ENCODE peak calls at places on chromosomes 5 and 9, in four cellular contexts. J is K562, T is H1, B is HepG2. C is an unnamed sample.
A peak's percentile ranks its signal among the peaks of the same experiment; 100 is the strongest.

GRCh38 chr9:128203024-128203841 is at the start of gene DNM1:
- DNase-seq in J (peak; percentile 91), T (peak; percentile 82), B (no peak), C (peak; percentile 62)

GRCh38 chr9:114288233-114289051 is 34.5 kb upstream of the ORM1 start:
- DNase-seq in J (no peak), T (peak; percentile 59), B (no peak), C (peak; percentile 56)

GRCh38 chr5:173926359-173926758 is 38.2 kb downstream of the CPEB4 start:
- DNase-seq in J (no peak), T (no peak), B (no peak), C (no peak)

GRCh38 chr5:176837707-176838115 is 27.4 kb downstream of the UNC5A start:
- DNase-seq in J (peak; percentile 91), T (peak; percentile 95), B (peak; percentile 78), C (peak; percentile 83)

GRCh38 chr5:116522737-116523136 is 51.9 kb downstream of the SEMA6A start:
- DNase-seq in J (no peak), T (no peak), B (no peak), C (no peak)

GRCh38 chr5:75337366-75338021 is 474 bp downstream of the HMGCR start:
- DNase-seq in J (peak; percentile 48), T (no peak), B (no peak), C (no peak)

GRCh38 chr9:72633966-72634365 is 112.6 kb downstream of the TMC1 start:
- DNase-seq in J (no peak), T (no peak), B (no peak), C (no peak)

GRCh38 chr5:125348221-125348692 is 601.8 kb upstream of the ZNF608 start:
- DNase-seq in J (no peak), T (no peak), B (no peak), C (no peak)

GRCh38 chr9:75152416-75152815 is 64.1 kb downstream of the OSTF1 start:
- DNase-seq in J (no peak), T (no peak), B (no peak), C (no peak)

GRCh38 chr5:77698920-77699319 is 60.4 kb upstream of the OTP start:
- DNase-seq in J (no peak), T (no peak), B (no peak), C (no peak)

GRCh38 chr5:85484982-85485574 is 1100.4 kb upstream of the EDIL3 start:
- DNase-seq in J (peak; percentile 1), T (no peak), B (no peak), C (no peak)

GRCh38 chr5:14701556-14701955 is 37.0 kb downstream of the OTULIN start:
- DNase-seq in J (no peak), T (no peak), B (no peak), C (no peak)

GRCh38 chr5:150295172-150295611 is 5.6 kb upstream of the CAMK2A start:
- DNase-seq in J (no peak), T (no peak), B (peak; percentile 60), C (no peak)

GRCh38 chr5:155661859-155662258 is 648.3 kb downstream of the KIF4B start:
- DNase-seq in J (no peak), T (no peak), B (no peak), C (no peak)

GRCh38 chr5:59793000-59793399 is 100.5 kb downstream of the PDE4D start:
- DNase-seq in J (no peak), T (no peak), B (peak; percentile 10), C (peak; percentile 87)

GRCh38 chr9:34686231-34686630 is 4.8 kb downstream of the CCL19 start:
- DNase-seq in J (no peak), T (no peak), B (no peak), C (no peak)

GRCh38 chr5:27797220-27797619 is 758.8 kb upstream of the CDH9 start:
- DNase-seq in J (no peak), T (no peak), B (no peak), C (no peak)

GRCh38 chr9:106954974-106955850 is 92.2 kb downstream of the ZNF462 start:
- DNase-seq in J (no peak), T (no peak), B (no peak), C (no peak)

GRCh38 chr5:78647838-78648358 is 674 bp downstream of the LHFPL2 start:
- DNase-seq in J (no peak), T (no peak), B (no peak), C (peak; percentile 19)

GRCh38 chr9:94538908-94539307 is 16.0 kb upstream of the PCAT7 start:
- DNase-seq in J (no peak), T (no peak), B (no peak), C (no peak)

GRCh38 chr5:109029847-109030246 is 282.1 kb downstream of the FER start:
- DNase-seq in J (no peak), T (no peak), B (no peak), C (no peak)

GRCh38 chr5:96661101-96661840 is 905 bp upstream of the CAST start:
- DNase-seq in J (no peak), T (no peak), B (no peak), C (peak; percentile 56)

GRCh38 chr5:88214655-88215054 is 54.0 kb downstream of the TMEM161B start:
- DNase-seq in J (no peak), T (no peak), B (no peak), C (no peak)

GRCh38 chr9:73773896-73774295 is 622.2 kb downstream of the ANXA1 start:
- DNase-seq in J (no peak), T (no peak), B (no peak), C (no peak)

DNA sequence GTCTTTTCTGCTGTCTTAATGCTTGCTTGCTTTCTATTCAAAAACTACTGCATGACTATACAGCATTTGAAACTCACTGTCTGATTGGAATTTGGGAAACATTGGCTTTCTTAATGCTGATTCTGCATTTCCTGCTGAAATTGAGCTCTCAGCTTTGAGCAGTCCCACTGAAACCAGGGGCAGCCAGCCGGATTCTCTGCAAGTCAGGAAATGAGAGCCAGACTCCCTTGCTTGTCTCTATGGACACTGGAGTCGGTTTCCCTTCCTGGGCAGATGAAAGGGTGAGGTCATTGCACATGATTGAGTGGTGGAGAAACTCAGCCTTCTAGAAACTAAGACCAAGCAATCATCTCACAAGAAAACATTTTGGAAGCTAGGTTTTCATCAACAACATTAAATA is 119.7 kb upstream of the SPATA31C2 start:
- DNase-seq in J (no peak), T (no peak), B (no peak), C (no peak)
- TF ChIP-seq PHF8 in J (no peak), T (no peak), B (no peak), C (no peak)

GRCh38 chr5:133114933-133115310 is 63.1 kb downstream of the HSPA4 start:
- DNase-seq in J (no peak), T (peak; percentile 22), B (no peak), C (no peak)

GRCh38 chr5:133111299-133111698 is 59.5 kb downstream of the HSPA4 start:
- DNase-seq in J (peak; percentile 90), T (peak; percentile 93), B (peak; percentile 59), C (peak; percentile 87)

GRCh38 chr5:133114166-133114932 is 62.5 kb downstream of the HSPA4 start:
- DNase-seq in J (no peak), T (peak; percentile 33), B (no peak), C (no peak)

GRCh38 chr5:133112026-133112660 is 60.3 kb downstream of the HSPA4 start:
- DNase-seq in J (no peak), T (peak; percentile 33), B (no peak), C (no peak)

DNA sequence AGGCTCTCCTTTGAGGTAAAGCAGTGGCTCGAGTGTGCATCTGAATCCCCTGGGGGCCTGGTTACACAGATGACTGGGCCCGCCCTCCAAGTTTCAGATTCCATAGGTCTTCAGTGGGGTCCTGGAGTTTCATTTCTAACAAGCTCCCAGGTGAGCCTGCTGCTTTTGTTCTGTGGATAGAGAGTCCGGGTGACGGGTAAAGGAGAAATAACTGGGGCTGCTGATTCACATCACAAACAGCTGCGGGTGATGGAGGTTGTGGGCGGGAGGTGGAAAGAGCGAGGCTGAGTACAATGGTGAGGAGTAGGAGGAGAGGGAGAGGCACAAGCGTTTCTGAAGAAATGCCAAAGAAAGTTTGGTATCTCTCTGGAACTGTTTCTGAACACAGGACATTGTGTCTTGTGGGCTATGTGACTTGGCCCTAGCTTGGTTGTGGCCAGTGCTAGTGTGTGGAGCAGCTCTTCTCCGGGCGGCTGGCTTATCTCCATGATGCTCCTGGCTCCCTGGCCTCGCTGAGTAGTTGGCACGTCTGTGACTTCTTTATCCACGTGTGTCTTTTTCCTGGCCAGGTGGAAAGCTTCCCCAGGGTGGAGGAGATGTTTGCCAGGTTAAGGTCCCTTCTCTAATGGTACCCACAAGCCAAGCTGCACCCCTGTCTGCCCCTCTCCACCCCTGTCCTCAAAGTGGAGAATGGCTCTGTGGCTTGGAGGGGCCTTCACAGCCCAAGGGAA is 61.7 kb downstream of the HSPA4 start:
- DNase-seq in J (no peak), T (peak; percentile 39), B (no peak), C (no peak)
- TF ChIP-seq PHF8 in J (no peak), T (no peak), B (no peak), C (no peak)

DNA sequence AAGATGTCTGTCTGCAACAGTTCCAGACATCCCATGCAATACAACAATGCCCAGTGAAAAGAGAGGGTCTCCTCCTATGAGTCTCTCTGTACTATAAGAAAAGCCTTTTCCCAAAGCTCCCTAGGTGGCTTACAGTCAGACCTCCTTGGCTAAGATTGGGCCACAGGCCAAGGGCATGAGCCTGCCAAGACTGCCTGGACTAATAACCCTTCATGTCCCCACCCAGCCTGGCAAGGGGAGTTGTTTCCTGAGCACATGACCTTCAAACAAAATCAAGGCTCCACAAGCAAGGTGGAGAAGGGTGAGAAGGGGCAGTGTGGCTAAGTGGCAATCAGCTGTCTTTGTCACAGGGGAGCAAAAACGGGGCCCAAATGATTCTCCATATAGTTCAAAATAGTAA is 75.6 kb upstream of the ZSWIM6 start:
- DNase-seq in J (no peak), T (no peak), B (no peak), C (no peak)
- TF ChIP-seq PHF8 in J (no peak), T (no peak), B (no peak), C (no peak)

GRCh38 chr5:63125862-63126261 is 547.2 kb downstream of the LRRC70 start:
- DNase-seq in J (peak; percentile 18), T (no peak), B (peak; percentile 37), C (peak; percentile 24)
- TF ChIP-seq PHF8 in J (no peak), T (no peak), B (no peak), C (no peak)

GRCh38 chr9:89139450-89139849 is 39.2 kb downstream of the SHC3 start:
- DNase-seq in J (no peak), T (no peak), B (no peak), C (no peak)
- TF ChIP-seq PHF8 in J (no peak), T (no peak), B (no peak), C (no peak)

DNA sequence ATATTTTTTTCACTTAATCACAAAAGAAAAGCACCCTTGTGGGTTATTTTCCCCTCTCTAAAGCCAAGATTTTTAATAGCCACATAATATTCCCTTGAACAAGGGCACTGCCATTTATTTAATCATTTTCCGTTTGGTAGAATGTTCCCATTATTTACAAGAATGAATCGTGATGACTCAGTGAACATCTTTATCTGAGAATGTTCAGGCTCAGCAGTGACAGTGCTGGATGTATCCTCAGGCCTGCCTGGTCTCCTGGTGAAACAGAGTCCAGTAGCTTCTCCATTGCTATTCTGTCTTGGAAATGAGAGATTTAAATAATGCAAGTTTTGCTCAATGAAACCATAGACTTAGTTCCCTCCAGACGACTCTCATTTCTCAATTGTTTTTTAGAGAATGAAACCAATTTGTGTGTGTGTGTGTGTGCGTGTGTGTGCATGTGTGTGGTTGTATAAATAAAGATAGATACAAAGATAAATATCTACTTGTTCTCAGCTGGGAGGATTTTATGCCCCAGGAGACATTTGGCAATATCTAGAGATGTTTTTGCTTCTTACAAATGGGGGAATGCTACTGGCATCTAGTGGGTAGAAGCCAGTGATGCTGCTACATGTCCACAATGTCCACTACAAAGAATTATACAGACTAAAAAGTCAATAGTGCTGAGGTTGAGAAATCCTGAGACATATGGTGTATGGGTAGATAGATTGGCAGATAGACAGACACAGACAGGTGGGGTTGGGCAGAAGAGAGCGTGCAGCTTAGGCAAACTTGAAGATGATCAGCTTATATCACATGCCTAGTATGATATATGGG is 55.0 kb downstream of the PAPPA start:
- DNase-seq in J (no peak), T (no peak), B (no peak), C (peak; percentile 54)
- TF ChIP-seq PHF8 in J (no peak), T (no peak), B (no peak), C (no peak)

C was measured in A549.